ENCODE peak calls at places on chromosome 9, in ten cellular contexts. K is tibial artery; T is foreskin keratinocyte; G is ascending aorta; R is NB4; I is psoas muscle; N is esophagus squamous epithelium; W is WERI-Rb-1; H is activated CD8-positive, alpha-beta T cell treated with anti-CD3 and anti-CD28 coated beads for 36 hours; D is CD4-positive, alpha-beta T cell. A is an unnamed sample.

GRCh38 chr9:130688070-130688469 is 5.5 kb upstream of the EXOSC2 start:
- DNase-seq in K (no peak), T (no peak), G (no peak), R (no peak), I (no peak), N (no peak), W (no peak), H (no peak), D (no peak), A (no peak)

GRCh38 chr9:76699966-76700365 is 64.3 kb upstream of the PCA3 start:
- DNase-seq in K (no peak), T (no peak), G (no peak), R (no peak), I (no peak), N (no peak), W (no peak), H (no peak), D (no peak), A (no peak)

GRCh38 chr9:135989722-135990467 is 28.7 kb upstream of the UBAC1 start:
- DNase-seq in K (no peak), T (no peak), G (no peak), R (peak), I (no peak), N (no peak), W (no peak), H (peak), D (peak), A (no peak)

GRCh38 chr9:134224130-134224826 is 59.9 kb upstream of the RNU6ATAC start:
- DNase-seq in K (no peak), T (no peak), G (peak), R (no peak), I (peak), N (no peak), W (no peak), H (no peak), D (no peak), A (no peak)

GRCh38 chr9:130149654-130150286 is 22.4 kb upstream of the NCS1 start:
- DNase-seq in K (no peak), T (no peak), G (no peak), R (no peak), I (no peak), N (no peak), W (no peak), H (no peak), D (no peak), A (no peak)

GRCh38 chr9:91834740-91835139 is 115.3 kb downstream of the ROR2 start:
- DNase-seq in K (no peak), T (no peak), G (no peak), R (no peak), I (no peak), N (no peak), W (no peak), H (no peak), D (no peak), A (no peak)

GRCh38 chr9:20623748-20624124 is 1.4 kb upstream of the MLLT3 start:
- DNase-seq in K (no peak), T (peak), G (no peak), R (peak), I (no peak), N (no peak), W (no peak), H (no peak), D (no peak), A (no peak)

GRCh38 chr9:131799177-131799823 is 59.4 kb upstream of the RAPGEF1 start:
- DNase-seq in K (no peak), T (no peak), G (no peak), R (peak), I (peak), N (no peak), W (no peak), H (peak), D (peak), A (peak)

GRCh38 chr9:124453586-124454191 is 3.4 kb downstream of the ADGRD2 start:
- DNase-seq in K (no peak), T (no peak), G (no peak), R (no peak), I (no peak), N (no peak), W (no peak), H (no peak), D (no peak), A (no peak)

GRCh38 chr9:105066265-105066865 is 138.4 kb upstream of the ABCA1 start:
- DNase-seq in K (peak), T (no peak), G (no peak), R (peak), I (peak), N (peak), W (no peak), H (no peak), D (no peak), A (no peak)

GRCh38 chr9:76516350-76516749 is 57.4 kb downstream of the GCNT1 start:
- DNase-seq in K (no peak), T (no peak), G (no peak), R (no peak), I (no peak), N (no peak), W (no peak), H (no peak), D (no peak), A (no peak)

GRCh38 chr9:34072868-34073590 is 24.3 kb upstream of the UBAP2 start:
- DNase-seq in K (no peak), T (peak), G (no peak), R (peak), I (no peak), N (no peak), W (peak), H (no peak), D (no peak), A (no peak)

GRCh38 chr9:131098391-131099087 is 2.2 kb downstream of the AIF1L start:
- DNase-seq in K (no peak), T (no peak), G (no peak), R (no peak), I (no peak), N (no peak), W (peak), H (no peak), D (no peak), A (no peak)

GRCh38 chr9:130138791-130139190 is 33.4 kb upstream of the NCS1 start:
- DNase-seq in K (peak), T (peak), G (peak), R (no peak), I (peak), N (no peak), W (peak), H (peak), D (no peak), A (no peak)

GRCh38 chr9:110619831-110620230 is 40.3 kb upstream of the SVEP1 start:
- DNase-seq in K (no peak), T (no peak), G (no peak), R (no peak), I (no peak), N (no peak), W (no peak), H (no peak), D (no peak), A (no peak)

GRCh38 chr9:31236344-31236743 is 1148.1 kb upstream of the ACO1 start:
- DNase-seq in K (no peak), T (no peak), G (no peak), R (no peak), I (no peak), N (no peak), W (no peak), H (no peak), D (no peak), A (no peak)

GRCh38 chr9:129810116-129810515 is 7.1 kb downstream of the TOR1B start:
- DNase-seq in K (no peak), T (no peak), G (no peak), R (no peak), I (no peak), N (no peak), W (no peak), H (no peak), D (no peak), A (no peak)

GRCh38 chr9:89175739-89176360 is 2.8 kb downstream of the SHC3 start:
- DNase-seq in K (no peak), T (no peak), G (no peak), R (peak), I (no peak), N (no peak), W (no peak), H (no peak), D (no peak), A (no peak)

GRCh38 chr9:134181648-134182034 is 17.3 kb upstream of the RNU6ATAC start:
- DNase-seq in K (peak), T (no peak), G (peak), R (peak), I (peak), N (no peak), W (peak), H (peak), D (no peak), A (no peak)

GRCh38 chr9:87707805-87708500 is 18.0 kb upstream of the CTSL start:
- DNase-seq in K (no peak), T (no peak), G (no peak), R (peak), I (no peak), N (no peak), W (no peak), H (no peak), D (no peak), A (no peak)

GRCh38 chr9:4443439-4443838 is 46.8 kb upstream of the SLC1A1 start:
- DNase-seq in K (no peak), T (no peak), G (no peak), R (no peak), I (no peak), N (no peak), W (no peak), H (no peak), D (no peak), A (no peak)

GRCh38 chr9:21688108-21689102 is 114.0 kb upstream of the MTAP start:
- DNase-seq in K (no peak), T (peak), G (no peak), R (no peak), I (peak), N (no peak), W (no peak), H (peak), D (no peak), A (no peak)

GRCh38 chr9:107907715-107908114 is 418.1 kb upstream of the KLF4 start:
- DNase-seq in K (no peak), T (no peak), G (no peak), R (no peak), I (no peak), N (no peak), W (no peak), H (no peak), D (no peak), A (no peak)

GRCh38 chr9:123091459-123091858 is 58.0 kb downstream of the GPR21 start:
- DNase-seq in K (no peak), T (no peak), G (no peak), R (no peak), I (no peak), N (no peak), W (no peak), H (no peak), D (no peak), A (no peak)
- TF ChIP-seq CTCF in K (no peak), T (peak), G (no peak), R (no peak), I (no peak), N (no peak), W (peak), H (no peak), D (no peak), A (no peak)

GRCh38 chr9:26655166-26655565 is 237.4 kb downstream of the CAAP1 start:
- DNase-seq in K (no peak), T (no peak), G (no peak), R (no peak), I (no peak), N (no peak), W (no peak), H (no peak), D (no peak), A (no peak)

GRCh38 chr9:26658476-26658875 is 234.1 kb downstream of the CAAP1 start:
- DNase-seq in K (no peak), T (no peak), G (no peak), R (no peak), I (no peak), N (no peak), W (no peak), H (no peak), D (no peak), A (no peak)

GRCh38 chr9:26650325-26650724 is 242.3 kb downstream of the CAAP1 start:
- DNase-seq in K (no peak), T (no peak), G (no peak), R (no peak), I (no peak), N (no peak), W (no peak), H (no peak), D (no peak), A (no peak)

GRCh38 chr9:26657958-26658357 is 234.6 kb downstream of the CAAP1 start:
- DNase-seq in K (no peak), T (no peak), G (no peak), R (no peak), I (no peak), N (no peak), W (no peak), H (no peak), D (no peak), A (no peak)

DNA sequence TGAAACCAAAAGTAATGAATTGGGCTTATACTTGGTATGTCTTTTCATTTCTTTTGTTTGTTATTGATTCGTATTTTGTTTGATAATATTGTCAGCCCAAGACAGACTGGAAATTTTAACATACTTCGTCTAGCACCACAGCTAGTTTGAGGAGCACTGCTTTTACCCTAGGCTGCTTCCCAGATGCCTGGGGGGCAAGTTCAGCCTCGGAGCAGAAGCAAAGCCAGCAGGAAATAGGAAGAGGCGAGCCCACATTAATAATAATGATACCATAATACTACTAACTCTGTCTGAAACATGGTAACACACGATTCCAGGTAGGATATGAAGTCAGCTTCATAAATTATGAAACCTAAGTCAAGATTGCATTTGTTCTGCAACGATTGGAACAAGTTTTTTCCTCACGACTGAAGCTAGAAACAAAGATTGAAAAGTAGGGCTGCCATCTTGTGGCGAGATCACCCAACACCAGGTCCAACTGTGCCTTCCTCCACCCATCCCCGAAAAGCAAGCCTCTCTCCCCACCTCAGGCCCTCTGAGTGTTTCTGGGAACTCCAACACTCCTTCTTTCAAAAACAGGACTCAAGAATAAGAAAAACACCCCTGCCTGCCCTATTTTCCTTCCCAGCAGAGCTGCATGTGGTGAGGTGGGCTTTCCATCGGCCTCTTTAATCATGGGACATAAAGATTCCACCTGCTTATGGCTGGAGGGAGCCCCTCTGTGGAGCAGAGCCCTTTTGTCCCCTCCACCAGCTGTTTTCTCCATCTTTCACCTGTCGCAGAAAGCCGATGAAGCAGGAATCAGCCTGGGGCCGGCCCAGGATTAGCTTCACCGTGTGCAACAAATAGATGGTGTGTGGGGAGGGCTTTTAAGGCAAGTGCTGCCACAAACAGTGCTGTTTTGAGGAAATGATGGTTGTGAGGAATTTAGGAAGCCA is 236.3 kb downstream of the CAAP1 start:
- DNase-seq in K (no peak), T (no peak), G (no peak), R (peak), I (no peak), N (no peak), W (peak), H (peak), D (no peak), A (no peak)
- TF ChIP-seq CTCF in K (peak), T (peak), G (no peak), R (no peak), I (no peak), N (no peak), W (peak), H (no peak), D (no peak), A (no peak)

DNA sequence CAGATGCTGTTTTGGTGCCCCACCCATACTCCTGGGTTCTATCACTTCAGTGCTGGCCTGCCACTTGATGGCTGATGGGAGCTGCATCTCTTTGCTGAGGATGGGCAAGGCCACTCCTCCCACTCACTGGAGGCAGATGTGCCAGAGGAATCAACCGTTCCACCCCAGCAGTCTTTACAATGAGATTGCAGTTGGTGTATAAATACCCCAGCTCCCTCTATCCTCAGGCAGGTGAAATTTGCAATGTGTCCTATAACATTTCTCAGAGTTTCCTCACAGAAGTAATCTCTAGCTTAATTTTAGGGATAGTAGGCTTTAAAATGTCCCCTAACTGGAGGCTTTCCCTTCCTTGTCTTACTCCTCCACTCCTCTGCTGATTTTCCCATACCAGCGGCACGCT is 36.5 kb upstream of the ERCC6L2 start:
- DNase-seq in K (no peak), T (no peak), G (no peak), R (no peak), I (no peak), N (no peak), W (no peak), H (no peak), D (no peak), A (no peak)
- TF ChIP-seq CTCF in K (no peak), T (no peak), G (no peak), R (no peak), I (no peak), N (no peak), W (no peak), H (no peak), D (no peak), A (no peak)

DNA sequence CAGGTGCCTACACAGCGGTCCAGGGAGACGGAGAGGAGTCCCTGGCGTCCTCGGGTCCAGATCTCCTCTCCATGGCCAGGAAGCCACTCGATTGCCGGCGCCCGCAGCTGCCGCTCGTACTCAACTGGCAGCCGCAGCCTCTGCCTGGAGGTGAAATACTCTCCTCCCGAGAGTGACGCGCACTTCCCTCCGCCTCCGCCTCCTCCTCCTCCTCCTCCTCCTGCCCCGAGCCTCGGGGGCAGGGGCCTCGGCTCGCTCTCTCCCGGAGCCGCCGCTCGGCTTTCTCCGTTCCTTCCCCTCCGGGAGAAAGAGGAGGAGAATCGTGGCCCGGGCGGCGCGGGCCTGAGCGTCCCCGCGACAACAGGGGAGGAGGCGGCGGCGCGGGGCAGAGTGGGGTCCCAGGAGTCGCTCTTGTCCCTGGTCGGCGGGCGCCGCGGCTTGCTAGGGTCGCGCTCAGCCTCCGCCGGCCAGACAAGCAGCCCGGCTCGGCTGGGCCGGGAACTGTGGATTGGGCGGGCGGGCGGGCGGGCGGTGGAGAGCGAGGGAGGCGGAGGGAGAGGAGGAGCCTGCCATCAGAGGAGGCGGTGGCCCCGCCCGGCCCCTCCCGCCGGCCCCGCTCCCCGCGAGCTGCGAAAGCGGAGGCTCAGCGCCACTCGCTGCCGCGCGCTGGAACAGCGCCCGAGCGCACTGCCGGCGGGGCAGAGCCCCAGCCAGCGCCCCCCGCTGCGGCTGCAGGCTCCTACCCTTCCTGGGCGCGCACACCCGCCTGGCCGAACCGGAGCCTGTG is at the start of gene CEMIP2:
- DNase-seq in K (peak), T (peak), G (peak), R (peak), I (peak), N (peak), W (peak), H (peak), D (peak), A (peak)
- TF ChIP-seq CTCF in K (peak), T (peak), G (peak), R (no peak), I (no peak), N (no peak), W (peak), H (no peak), D (peak), A (no peak)

DNA sequence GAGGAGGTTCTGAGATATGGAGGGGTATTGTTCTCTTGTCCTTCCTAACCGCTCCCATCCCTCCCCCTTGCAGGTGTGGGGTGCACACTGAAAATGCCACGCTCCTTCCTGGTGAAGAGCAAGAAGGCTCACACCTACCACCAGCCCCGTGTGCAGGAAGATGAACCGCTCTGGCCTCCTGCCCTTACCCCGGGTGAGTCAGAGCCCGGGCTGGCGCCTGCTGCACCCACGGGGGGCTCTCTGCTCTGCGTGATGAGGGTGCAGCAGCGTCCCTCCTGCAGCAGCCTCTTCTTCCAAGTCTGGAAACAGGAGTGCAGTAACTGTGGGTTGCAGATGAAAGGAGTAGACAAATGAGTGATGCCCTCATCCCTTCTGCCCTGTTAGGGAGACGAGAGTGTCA is 8.1 kb downstream of the GFI1B start:
- DNase-seq in K (no peak), T (no peak), G (no peak), R (peak), I (no peak), N (no peak), W (no peak), H (peak), D (no peak), A (no peak)
- TF ChIP-seq CTCF in K (no peak), T (no peak), G (no peak), R (no peak), I (no peak), N (no peak), W (no peak), H (no peak), D (no peak), A (no peak)

A was measured in activated B cell treated with CpG ODN at 0.5 μM for 24 hours.